ENCODE peak calls at places on chromosomes 4 and X, in six cellular contexts. U, J, C, D, N and T are unnamed samples.
A peak's percentile ranks its signal among the peaks of the same experiment; 100 is the strongest.

GRCh38 chrX:119997570-119997969 is 54.0 kb upstream of the NKAP start:
- DNase-seq in U (no peak), J (no peak), C (no peak), D (no peak), N (no peak), T (no peak)

GRCh38 chr4:183214912-183215488 is 105.1 kb downstream of the CLDN22 start:
- DNase-seq in U (no peak), J (no peak), C (no peak), D (no peak), N (no peak), T (no peak)

GRCh38 chr4:7384929-7385890 is 49.5 kb downstream of the PSAPL1 start:
- DNase-seq in U (no peak), J (peak; percentile 37), C (peak; percentile 44), D (no peak), N (no peak), T (no peak)

GRCh38 chr4:153071953-153072622 is 132.2 kb upstream of the TRIM2 start:
- DNase-seq in U (no peak), J (no peak), C (no peak), D (no peak), N (no peak), T (no peak)

GRCh38 chr4:53130896-53131561 is 234.8 kb downstream of the SCFD2 start:
- DNase-seq in U (no peak), J (no peak), C (no peak), D (no peak), N (no peak), T (no peak)

GRCh38 chrX:138877746-138878145 is 166.2 kb upstream of the FGF13 start:
- DNase-seq in U (no peak), J (no peak), C (no peak), D (no peak), N (no peak), T (no peak)

GRCh38 chrX:57596109-57596870 is 4.5 kb downstream of the ZXDB start:
- DNase-seq in U (no peak), J (no peak), C (no peak), D (no peak), N (no peak), T (no peak)

GRCh38 chrX:42602136-42602535 is 175.8 kb downstream of the PPP1R2C start:
- DNase-seq in U (no peak), J (no peak), C (no peak), D (no peak), N (no peak), T (no peak)

GRCh38 chr4:64272432-64272831 is 136.8 kb downstream of the TECRL start:
- DNase-seq in U (no peak), J (no peak), C (peak; percentile 62), D (no peak), N (peak; percentile 18), T (no peak)

GRCh38 chrX:112818114-112819012 is 22.3 kb downstream of the AMOT start:
- DNase-seq in U (peak; percentile 11), J (no peak), C (no peak), D (no peak), N (no peak), T (no peak)

GRCh38 chr4:64727960-64728359 is 318.7 kb upstream of the TECRL start:
- DNase-seq in U (no peak), J (no peak), C (no peak), D (no peak), N (no peak), T (no peak)

GRCh38 chrX:17725176-17725575 is 12.1 kb upstream of the SCML1 start:
- DNase-seq in U (no peak), J (no peak), C (no peak), D (no peak), N (no peak), T (no peak)

GRCh38 chrX:83658731-83659130 is 150.6 kb downstream of the POU3F4 start:
- DNase-seq in U (no peak), J (no peak), C (no peak), D (no peak), N (no peak), T (no peak)

GRCh38 chr4:87033902-87034301 is 99.1 kb downstream of the AFF1 start:
- DNase-seq in U (no peak), J (no peak), C (no peak), D (no peak), N (no peak), T (no peak)

GRCh38 chr4:2261853-2262144 is at the start of gene MXD4:
- DNase-seq in U (no peak), J (no peak), C (no peak), D (no peak), N (no peak), T (no peak)

GRCh38 chrX:9339603-9340569 is 125.0 kb upstream of the TBL1X start:
- DNase-seq in U (no peak), J (no peak), C (peak; percentile 83), D (peak; percentile 35), N (peak; percentile 47), T (no peak)

GRCh38 chr4:151325320-151326246 is at the start of gene SH3D19:
- DNase-seq in U (peak; percentile 80), J (peak; percentile 87), C (peak; percentile 80), D (no peak), N (peak; percentile 81), T (peak; percentile 70)

GRCh38 chrX:82649645-82650044 is 858.4 kb upstream of the POU3F4 start:
- DNase-seq in U (no peak), J (no peak), C (no peak), D (no peak), N (no peak), T (no peak)

GRCh38 chr4:155005395-155006087 is 202.9 kb upstream of the NPY2R start:
- DNase-seq in U (no peak), J (no peak), C (no peak), D (no peak), N (no peak), T (no peak)

GRCh38 chrX:67555578-67556203 is 11.9 kb downstream of the AR start:
- DNase-seq in U (peak; percentile 41), J (no peak), C (no peak), D (no peak), N (no peak), T (no peak)

GRCh38 chrX:42714981-42715688 is 62.8 kb downstream of the PPP1R2C start:
- DNase-seq in U (peak; percentile 88), J (peak; percentile 71), C (no peak), D (peak; percentile 3), N (peak; percentile 17), T (peak; percentile 52)

GRCh38 chrX:10011991-10012390 is 44.8 kb downstream of the CLDN34 start:
- DNase-seq in U (no peak), J (peak; percentile 68), C (no peak), D (no peak), N (no peak), T (peak; percentile 40)

GRCh38 chr4:129218355-129218754 is 122.4 kb downstream of the C4orf33 start:
- DNase-seq in U (no peak), J (no peak), C (no peak), D (no peak), N (no peak), T (peak; percentile 2)

GRCh38 chr4:36222702-36223101 is 21.6 kb downstream of the ARAP2 start:
- DNase-seq in U (no peak), J (no peak), C (no peak), D (no peak), N (no peak), T (no peak)

DNA sequence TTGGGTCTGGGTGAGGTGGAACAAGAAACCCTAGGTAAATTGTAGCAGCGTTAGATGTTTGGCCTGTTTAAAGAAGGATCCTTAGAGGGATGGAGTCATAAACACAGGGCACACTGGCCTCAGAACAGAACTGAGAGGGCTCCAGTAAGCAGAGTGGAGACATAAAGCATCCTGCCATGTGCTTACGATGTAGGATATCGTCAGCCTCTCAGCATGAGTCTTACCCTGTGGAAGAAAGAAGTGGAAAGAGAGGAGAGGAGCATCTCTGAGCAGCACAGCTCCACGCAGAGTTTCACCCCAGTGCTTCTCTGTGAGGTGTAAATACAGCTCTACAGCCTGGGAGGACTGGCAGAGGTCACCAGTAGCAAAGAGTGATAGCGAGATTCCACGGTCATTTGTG is 27.8 kb upstream of the SORBS2 start:
- DNase-seq in U (no peak), J (no peak), C (no peak), D (no peak), N (no peak), T (no peak)
- H3K27ac ChIP-seq in U (peak overlapping the region; percentile 86), J (no peak overlapping the region), C (peak overlapping the region; percentile 59), D (no peak overlapping the region), N (peak overlapping the region; percentile 42), T (peak overlapping the region; percentile 56)

GRCh38 chr4:139077567-139078355 is 62.2 kb downstream of the NOCT start:
- DNase-seq in U (no peak), J (no peak), C (no peak), D (no peak), N (no peak), T (no peak)
- H3K4me1 ChIP-seq in U (peaks cover 59% of the 10 kb centered on the region), J (peaks cover 54% of the 10 kb centered on the region), C (peaks cover 83% of the 10 kb centered on the region), D (peaks cover 27% of the 10 kb centered on the region), N (peaks cover 84% of the 10 kb centered on the region), T (peaks cover 54% of the 10 kb centered on the region)

DNA sequence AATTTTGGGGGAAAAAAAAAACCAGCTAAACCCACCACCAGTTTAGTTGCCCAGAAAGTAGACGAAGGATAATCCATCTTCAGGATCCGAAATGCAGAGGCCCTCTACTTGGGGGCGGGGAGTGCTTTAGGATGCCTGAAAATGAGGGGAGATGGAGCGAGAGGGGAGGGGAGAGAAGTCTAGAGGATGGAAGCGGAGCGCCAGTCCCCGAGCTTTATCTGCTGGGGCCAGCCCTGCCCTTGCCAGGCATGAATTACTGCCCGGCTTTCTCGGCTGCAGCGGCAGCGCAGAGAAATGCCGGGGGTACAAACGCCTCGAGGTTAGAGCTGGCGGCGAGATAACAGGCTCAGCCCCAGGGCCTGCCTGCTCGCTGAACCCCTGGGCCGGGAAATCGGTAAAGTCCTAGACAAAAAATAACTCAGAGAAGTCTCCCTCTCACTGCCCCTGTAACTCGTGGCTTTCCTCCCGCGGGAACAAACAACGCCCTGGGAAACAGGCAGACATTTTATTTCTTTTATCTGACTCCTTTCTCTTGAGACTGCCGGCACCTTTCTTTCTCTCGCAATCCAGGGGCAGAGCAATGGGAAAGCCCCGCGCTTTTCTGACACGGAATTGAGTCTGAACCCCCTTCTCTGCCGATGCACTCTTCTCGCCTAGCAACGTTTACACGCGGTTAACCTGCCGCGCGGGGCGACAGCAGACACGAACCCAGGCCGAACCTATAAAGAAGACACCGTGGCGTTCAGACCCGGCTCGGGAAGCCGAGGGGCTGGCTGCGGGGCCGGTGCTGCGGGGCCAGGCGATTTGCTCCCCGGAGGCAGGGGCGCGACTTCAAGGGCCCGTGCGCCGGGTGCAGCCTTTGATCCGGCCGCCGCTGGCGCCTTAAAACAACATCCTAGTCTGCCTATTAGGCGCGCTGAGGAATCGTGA is 3.1 kb upstream of the MSX1 start:
- DNase-seq in U (peak; percentile 38), J (peak; percentile 62), C (peak; percentile 56), D (no peak), N (no peak), T (peak; percentile 31)
- H3K4me3 ChIP-seq in U (no peak overlapping the region), J (peak overlapping the region; percentile 28), C (peak overlapping the region; percentile 11), D (no peak overlapping the region), N (peak overlapping the region; percentile 42), T (peak overlapping the region; percentile 40)

DNA sequence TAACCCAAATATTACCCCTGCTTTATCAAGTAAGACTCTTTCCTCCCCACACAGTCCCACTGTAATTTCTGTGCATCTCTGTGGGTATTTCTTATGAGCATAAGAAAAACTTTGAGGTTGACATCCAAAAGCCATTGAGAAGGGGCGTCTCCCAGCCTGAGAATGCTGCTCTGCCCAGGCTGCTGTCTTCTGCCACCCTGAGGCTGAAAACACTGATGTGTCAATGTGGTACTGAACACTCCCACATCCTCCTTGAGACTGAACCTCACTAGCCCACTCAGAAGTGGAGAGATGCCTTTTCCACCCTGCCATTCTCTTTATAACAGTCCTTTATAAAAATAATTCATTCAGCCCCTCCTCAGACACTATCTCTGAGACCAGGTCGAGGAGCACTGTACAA is 120.8 kb downstream of the SMIM20 start:
- DNase-seq in U (no peak), J (no peak), C (no peak), D (no peak), N (no peak), T (no peak)
- H3K27ac ChIP-seq in U (no peak overlapping the region), J (no peak overlapping the region), C (no peak overlapping the region), D (no peak overlapping the region), N (no peak overlapping the region), T (no peak overlapping the region)

GRCh38 chr4:76611611-76612010 is 176.6 kb downstream of the SHROOM3 start:
- DNase-seq in U (peak; percentile 66), J (no peak), C (no peak), D (no peak), N (no peak), T (no peak)
- H3K4me1 ChIP-seq in U (peaks cover 53% of the 10 kb centered on the region), J (peaks cover 13% of the 10 kb centered on the region), C (no peaks in the 10 kb centered on the region), D (no peaks in the 10 kb centered on the region), N (peaks cover 31% of the 10 kb centered on the region), T (peaks cover 12% of the 10 kb centered on the region)